ENCODE peak calls at places on chromosomes 13 and 19, in five cellular contexts. K, Q, P, J and E are unnamed samples.

GRCh38 chr13:113402471-113403254 is 38.7 kb upstream of the GRTP1 start:
- DNase-seq in K (no peak), Q (no peak), P (peak; percentile 25), J (no peak), E (no peak)

GRCh38 chr13:47869780-47870179 is 131.3 kb downstream of the SUCLA2 start:
- DNase-seq in K (no peak), Q (no peak), P (no peak), J (no peak), E (no peak)

GRCh38 chr13:91278888-91279287 is 68.6 kb upstream of the MIR17HG start:
- DNase-seq in K (no peak), Q (no peak), P (no peak), J (no peak), E (no peak)

GRCh38 chr19:34732548-34733255 is 1.3 kb upstream of the ZNF181 start:
- DNase-seq in K (no peak), Q (peak; percentile 73), P (no peak), J (no peak), E (no peak)

GRCh38 chr13:85497652-85498051 is 301.6 kb downstream of the SLITRK6 start:
- DNase-seq in K (peak; percentile 48), Q (no peak), P (no peak), J (no peak), E (no peak)

GRCh38 chr19:497861-498590 is 1.7 kb downstream of the MADCAM1 start:
- DNase-seq in K (peak; percentile 56), Q (no peak), P (no peak), J (no peak), E (no peak)

GRCh38 chr13:29674532-29674931 is 79.0 kb upstream of the SLC7A1 start:
- DNase-seq in K (peak; percentile 2), Q (no peak), P (no peak), J (no peak), E (no peak)

GRCh38 chr19:872266-872951 is 12.9 kb downstream of the CFD start:
- DNase-seq in K (peak; percentile 93), Q (peak; percentile 76), P (peak; percentile 91), J (no peak), E (peak; percentile 34)

GRCh38 chr19:34256835-34257558 is 2.6 kb downstream of the GARRE1 start:
- DNase-seq in K (no peak), Q (no peak), P (no peak), J (no peak), E (no peak)

GRCh38 chr13:91468301-91468700 is 69.9 kb downstream of the GPC5 start:
- DNase-seq in K (peak; percentile 9), Q (no peak), P (no peak), J (no peak), E (no peak)

GRCh38 chr19:7348587-7349230 is at the start of gene ARHGEF18:
- DNase-seq in K (no peak), Q (no peak), P (no peak), J (no peak), E (no peak)

GRCh38 chr13:99228737-99229691 is 28.4 kb downstream of the UBAC2 start:
- DNase-seq in K (no peak), Q (no peak), P (no peak), J (peak; percentile 23), E (no peak)

GRCh38 chr13:112366907-112367646 is 9.1 kb upstream of the SPACA7 start:
- DNase-seq in K (no peak), Q (no peak), P (no peak), J (no peak), E (no peak)

GRCh38 chr13:23928985-23929384 is 31.7 kb upstream of the C1QTNF9B start:
- DNase-seq in K (peak; percentile 13), Q (no peak), P (no peak), J (no peak), E (peak; percentile 63)

GRCh38 chr19:16268676-16269319 is 55.8 kb upstream of the KLF2 start:
- DNase-seq in K (no peak), Q (no peak), P (no peak), J (no peak), E (no peak)

GRCh38 chr13:80654638-80655249 is 313.8 kb upstream of the SPRY2 start:
- DNase-seq in K (no peak), Q (no peak), P (no peak), J (no peak), E (no peak)

GRCh38 chr19:6801397-6802086 is 29.0 kb downstream of the VAV1 start:
- DNase-seq in K (peak; percentile 87), Q (peak; percentile 46), P (peak; percentile 12), J (no peak), E (peak; percentile 9)

GRCh38 chr13:51241720-51242119 is 19.5 kb downstream of the FAM124A start:
- DNase-seq in K (no peak), Q (no peak), P (no peak), J (no peak), E (no peak)

GRCh38 chr13:76993473-76993872 is 1.6 kb downstream of the CLN5 start:
- DNase-seq in K (no peak), Q (no peak), P (no peak), J (no peak), E (no peak)

GRCh38 chr13:78228940-78229339 is 310.3 kb upstream of the EDNRB start:
- DNase-seq in K (no peak), Q (no peak), P (no peak), J (no peak), E (no peak)

GRCh38 chr13:102212729-102213128 is 189.1 kb downstream of the FGF14 start:
- DNase-seq in K (no peak), Q (no peak), P (peak; percentile 12), J (no peak), E (no peak)

GRCh38 chr13:108859202-108860012 is 230.0 kb downstream of the MYO16 start:
- DNase-seq in K (peak; percentile 73), Q (no peak), P (no peak), J (no peak), E (no peak)

GRCh38 chr13:99320693-99321481 is 13.7 kb upstream of the GPR183 start:
- DNase-seq in K (peak; percentile 42), Q (no peak), P (no peak), J (no peak), E (peak; percentile 93)

GRCh38 chr13:40589285-40590109 is 76.9 kb downstream of the FOXO1 start:
- DNase-seq in K (peak; percentile 11), Q (no peak), P (no peak), J (peak; percentile 56), E (peak; percentile 94)

GRCh38 chr19:3775374-3775711 is 3.3 kb upstream of the RAX2 start:
- DNase-seq in K (no peak), Q (no peak), P (no peak), J (no peak), E (no peak)

GRCh38 chr13:34257980-34258379 is 440.0 kb downstream of the RFC3 start:
- DNase-seq in K (no peak), Q (no peak), P (no peak), J (no peak), E (no peak)

GRCh38 chr13:22114630-22115311 is 443.9 kb downstream of the FGF9 start:
- DNase-seq in K (no peak), Q (no peak), P (no peak), J (no peak), E (no peak)

GRCh38 chr13:89468081-89468480 is 1796.9 kb downstream of the SLITRK5 start:
- DNase-seq in K (no peak), Q (no peak), P (no peak), J (no peak), E (no peak)

GRCh38 chr19:35805518-35806102 is 7.0 kb downstream of the PRODH2 start:
- DNase-seq in K (no peak), Q (no peak), P (no peak), J (no peak), E (no peak)
- TF ChIP-seq JUN in K (no peak), Q (no peak), P (no peak), J (no peak), E (no peak)

DNA sequence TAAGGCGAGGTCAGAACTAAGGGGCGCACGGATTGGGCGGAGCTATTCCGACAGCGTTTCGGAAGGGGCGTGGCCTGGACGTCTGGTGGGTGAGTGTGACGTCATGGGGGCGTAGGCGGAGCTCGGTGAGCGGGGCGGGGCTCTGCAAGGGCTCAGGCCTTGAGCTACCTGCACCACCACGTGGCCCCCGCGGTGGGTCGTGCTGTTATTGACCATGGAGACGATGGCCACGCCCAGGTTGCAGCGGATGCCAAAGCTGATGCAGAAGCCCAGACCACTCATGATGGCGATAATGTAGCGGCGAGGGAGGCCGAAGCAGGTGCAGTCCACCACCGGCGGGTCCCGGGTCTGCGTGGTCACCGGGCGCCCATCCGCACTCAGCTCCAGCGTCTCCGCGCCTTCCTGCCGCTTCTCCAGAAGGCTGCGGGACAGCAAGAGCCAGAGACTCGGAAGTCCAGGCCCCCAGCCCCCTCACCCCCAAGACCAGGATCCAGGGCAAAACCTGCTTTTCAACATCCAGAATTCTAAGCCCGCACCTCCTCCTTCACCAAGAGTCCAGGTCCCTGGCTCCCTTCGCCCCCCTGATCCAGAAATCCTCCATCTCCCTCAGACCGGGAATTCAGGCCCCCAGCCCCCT is 4.8 kb downstream of the SLC17A7 start:
- DNase-seq in K (peak; percentile 64), Q (peak; percentile 88), P (peak; percentile 98), J (no peak), E (no peak)
- TF ChIP-seq JUN in K (no peak), Q (no peak), P (no peak), J (no peak), E (no peak)

GRCh38 chr13:45936621-45937020 is 85.1 kb upstream of the SIAH3 start:
- DNase-seq in K (no peak), Q (no peak), P (no peak), J (no peak), E (no peak)
- TF ChIP-seq JUN in K (no peak), Q (no peak), P (no peak), J (no peak), E (no peak)

GRCh38 chr13:43020794-43021193 is 2.6 kb upstream of the DNAJC15 start:
- DNase-seq in K (no peak), Q (no peak), P (no peak), J (no peak), E (no peak)

GRCh38 chr13:43023244-43023931 is at the start of gene DNAJC15:
- DNase-seq in K (no peak), Q (peak; percentile 15), P (peak; percentile 81), J (peak; percentile 76), E (peak; percentile 91)

GRCh38 chr13:43019811-43020210 is 3.6 kb upstream of the DNAJC15 start:
- DNase-seq in K (no peak), Q (no peak), P (no peak), J (no peak), E (no peak)

GRCh38 chr13:43026262-43026661 is 2.9 kb downstream of the DNAJC15 start:
- DNase-seq in K (no peak), Q (no peak), P (no peak), J (no peak), E (no peak)

DNA sequence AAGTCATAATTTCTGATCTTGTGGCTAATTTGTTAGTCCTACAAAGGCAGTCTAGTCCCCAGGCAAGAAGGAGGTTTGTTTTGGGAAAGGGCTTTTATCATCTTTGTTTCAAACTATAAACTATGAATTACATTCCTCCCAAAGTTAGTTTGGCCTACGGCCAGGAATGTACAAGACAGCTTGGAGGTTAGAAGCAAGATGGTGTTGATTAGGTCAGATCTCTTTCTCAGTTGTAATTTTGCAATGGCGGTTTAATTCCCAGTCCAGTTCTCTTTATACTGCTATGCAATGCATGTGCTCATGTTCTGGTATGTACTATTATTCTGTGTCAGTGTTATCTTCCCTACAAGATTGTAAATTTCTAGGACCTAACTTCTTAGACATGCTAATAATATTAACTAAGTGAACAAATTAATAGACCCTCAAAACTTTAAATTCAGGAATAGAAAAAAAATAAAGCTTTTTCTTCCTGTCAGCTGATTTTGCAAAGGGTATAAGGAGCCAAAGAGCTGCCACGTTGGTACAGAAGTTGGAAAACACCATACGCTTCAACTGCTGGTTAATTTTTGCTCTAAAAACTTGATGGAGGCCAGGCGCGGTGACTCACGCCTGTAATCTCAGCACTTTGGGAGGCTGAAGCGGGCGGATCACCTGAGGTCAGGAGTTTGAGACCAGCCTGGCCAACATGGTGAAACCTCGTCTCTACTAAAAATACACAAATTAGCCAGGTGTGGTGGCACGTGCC is 1.3 kb upstream of the DNAJC15 start:
- DNase-seq in K (no peak), Q (no peak), P (no peak), J (no peak), E (no peak)
- TF ChIP-seq JUN in K (no peak), Q (no peak), P (no peak), J (no peak), E (no peak)